ENCODE peak calls at places on chromosomes 2 and 18, in five cellular contexts. F is AG09309; S is activated CD8-positive, alpha-beta memory T cell treated with anti-CD3 and anti-CD28 coated beads for 48 hours; L is EH; O is neuronal stem cell. C is an unnamed sample.

GRCh38 chr2:16012626-16013501 is 72.5 kb downstream of the MYCN start:
- DNase-seq in F (no peak), S (no peak), L (no peak), O (no peak), C (no peak)

GRCh38 chr2:240564191-240564570 is 4.0 kb downstream of the DUSP28 start:
- DNase-seq in F (no peak), S (no peak), L (no peak), O (no peak), C (no peak)

GRCh38 chr2:53515435-53516332 is 251.9 kb upstream of the CHAC2 start:
- DNase-seq in F (no peak), S (no peak), L (no peak), O (no peak), C (no peak)

GRCh38 chr18:22272242-22272641 is 102.9 kb downstream of the GATA6 start:
- DNase-seq in F (no peak), S (no peak), L (no peak), O (no peak), C (no peak)

GRCh38 chr2:145815933-145816332 is 1296.0 kb upstream of the ZEB2 start:
- DNase-seq in F (no peak), S (no peak), L (peak; percentile 62), O (no peak), C (no peak)

GRCh38 chr2:160388464-160389263 is 104.9 kb downstream of the RBMS1 start:
- DNase-seq in F (no peak), S (peak; percentile 10), L (peak; percentile 71), O (no peak), C (no peak)

GRCh38 chr2:189291460-189291859 is 111.9 kb upstream of the COL5A2 start:
- DNase-seq in F (no peak), S (no peak), L (no peak), O (no peak), C (no peak)

GRCh38 chr2:47344890-47345583 is 57.9 kb upstream of the MSH2 start:
- DNase-seq in F (no peak), S (no peak), L (peak; percentile 85), O (peak; percentile 92), C (peak; percentile 82)

GRCh38 chr18:78980777-78981651 is 1.4 kb downstream of the SALL3 start:
- DNase-seq in F (no peak), S (no peak), L (no peak), O (no peak), C (no peak)

GRCh38 chr2:241064008-241064801 is 37.9 kb downstream of the MTERF4 start:
- DNase-seq in F (no peak), S (no peak), L (no peak), O (no peak), C (no peak)

GRCh38 chr18:34695300-34695699 is 14.8 kb upstream of the DTNA start:
- DNase-seq in F (no peak), S (no peak), L (no peak), O (no peak), C (no peak)

GRCh38 chr2:103942199-103942598 is 911.7 kb upstream of the POU3F3 start:
- DNase-seq in F (no peak), S (no peak), L (no peak), O (no peak), C (no peak)

GRCh38 chr18:33596178-33596854 is 18.3 kb downstream of the ASXL3 start:
- DNase-seq in F (no peak), S (no peak), L (no peak), O (no peak), C (no peak)

GRCh38 chr2:240972201-240972600 is 26.2 kb upstream of the SNED1 start:
- DNase-seq in F (no peak), S (no peak), L (no peak), O (no peak), C (no peak)

GRCh38 chr2:232532406-232532805 is 6.4 kb downstream of the CHRND start:
- DNase-seq in F (no peak), S (no peak), L (no peak), O (no peak), C (no peak)

GRCh38 chr2:168992591-168993349 is 38.4 kb downstream of the ABCB11 start:
- DNase-seq in F (no peak), S (no peak), L (peak; percentile 38), O (no peak), C (no peak)

GRCh38 chr2:224807153-224807964 is 91.2 kb upstream of the CCDC195 start:
- DNase-seq in F (no peak), S (no peak), L (no peak), O (no peak), C (no peak)

GRCh38 chr2:200383380-200384110 is 77.1 kb downstream of the SPATS2L start:
- DNase-seq in F (peak; percentile 41), S (no peak), L (peak; percentile 70), O (no peak), C (no peak)

GRCh38 chr2:38068228-38068627 is 7.7 kb downstream of the CYP1B1 start:
- DNase-seq in F (no peak), S (no peak), L (no peak), O (no peak), C (no peak)

GRCh38 chr2:177242136-177242987 is 22.2 kb downstream of the NFE2L2 start:
- DNase-seq in F (peak; percentile 92), S (no peak), L (peak; percentile 96), O (no peak), C (no peak)

GRCh38 chr18:23487738-23488625 is 15.3 kb upstream of the RMC1 start:
- DNase-seq in F (no peak), S (no peak), L (peak; percentile 13), O (no peak), C (no peak)

GRCh38 chr2:27723372-27724144 is 48.0 kb upstream of the MRPL33 start:
- DNase-seq in F (no peak), S (no peak), L (peak; percentile 80), O (peak; percentile 57), C (peak; percentile 63)

GRCh38 chr2:237128026-237128703 is 42.5 kb downstream of the COPS8 start:
- DNase-seq in F (peak; percentile 95), S (peak; percentile 29), L (peak; percentile 99), O (peak; percentile 31), C (no peak)

GRCh38 chr2:9641641-9642040 is 10.8 kb upstream of the YWHAQ start:
- DNase-seq in F (no peak), S (no peak), L (no peak), O (no peak), C (no peak)

GRCh38 chr2:17422066-17422465 is 96.2 kb downstream of the RAD51AP2 start:
- DNase-seq in F (no peak), S (no peak), L (no peak), O (no peak), C (no peak)

GRCh38 chr2:10195278-10196219 is 73.0 kb downstream of the RRM2 start:
- DNase-seq in F (no peak), S (no peak), L (no peak), O (no peak), C (no peak)

GRCh38 chr2:164697688-164698290 is 76.5 kb upstream of the GRB14 start:
- DNase-seq in F (no peak), S (no peak), L (peak; percentile 34), O (no peak), C (no peak)

GRCh38 chr2:213108308-213108707 is 43.1 kb downstream of the IKZF2 start:
- DNase-seq in F (no peak), S (no peak), L (no peak), O (no peak), C (no peak)

GRCh38 chr2:10214179-10214578 is 88.5 kb upstream of the HPCAL1 start:
- DNase-seq in F (no peak), S (no peak), L (no peak), O (no peak), C (no peak)

GRCh38 chr2:55014962-55015939 is 35.0 kb downstream of the RTN4 start:
- DNase-seq in F (peak; percentile 59), S (no peak), L (peak; percentile 82), O (no peak), C (no peak)

GRCh38 chr2:206693399-206694137 is 24.6 kb downstream of the DYTN start:
- DNase-seq in F (peak; percentile 33), S (no peak), L (peak; percentile 62), O (peak; percentile 73), C (no peak)

GRCh38 chr18:46555213-46555612 is 101.8 kb downstream of the LOXHD1 start:
- DNase-seq in F (no peak), S (no peak), L (no peak), O (no peak), C (no peak)

GRCh38 chr2:149908731-149909690 is 321.4 kb upstream of the MMADHC start:
- DNase-seq in F (no peak), S (no peak), L (peak; percentile 52), O (no peak), C (no peak)

GRCh38 chr2:71804251-71804650 is 343.4 kb downstream of the CYP26B1 start:
- DNase-seq in F (peak; percentile 21), S (no peak), L (peak; percentile 73), O (no peak), C (no peak)

C was measured in mesothelial cell of epicardium.